ENCODE peak calls at places on chromosome 12, in four cellular contexts. S is T-helper 9 cell, L is transverse colon, P is frontal cortex. R is an unnamed sample.
A peak's percentile ranks its signal among the peaks of the same experiment; 100 is the strongest.

GRCh38 chr12:121535150-121536057 is 45.4 kb downstream of the KDM2B start:
- DNase-seq in S (no peak), P (no peak), L (peak; percentile 19), R (no peak)

GRCh38 chr12:100576311-100577036 is 3.0 kb downstream of the GAS2L3 start:
- DNase-seq in L (no peak), S (no peak), P (no peak), R (no peak)

GRCh38 chr12:13982010-13982409 is 608 bp upstream of the GRIN2B start:
- DNase-seq in P (peak; percentile 22), L (peak; percentile 15), S (no peak), R (no peak)

GRCh38 chr12:70853326-70853725 is 67.2 kb downstream of the PTPRR start:
- DNase-seq in P (no peak), L (no peak), S (no peak), R (no peak)

GRCh38 chr12:63086149-63086915 is 64.7 kb downstream of the AVPR1A start:
- DNase-seq in S (no peak), P (no peak), L (no peak), R (no peak)

GRCh38 chr12:130870442-130871285 is 1.2 kb upstream of the RAN start:
- DNase-seq in S (peak; percentile 40), P (peak; percentile 57), L (peak; percentile 60), R (peak; percentile 65)

GRCh38 chr12:56931474-56931978 is 2.7 kb downstream of the SDR9C7 start:
- DNase-seq in L (no peak), S (no peak), P (no peak), R (no peak)

GRCh38 chr12:131085125-131085815 is 131.6 kb downstream of the ADGRD1 start:
- DNase-seq in L (no peak), P (no peak), S (no peak), R (no peak)

GRCh38 chr12:52644078-52644415 is 8.0 kb downstream of the KRT2 start:
- DNase-seq in P (no peak), L (no peak), S (no peak), R (no peak)

GRCh38 chr12:32025906-32026305 is 66.7 kb downstream of the RESF1 start:
- DNase-seq in S (no peak), L (peak; percentile 10), P (no peak), R (no peak)

GRCh38 chr12:67804168-67804567 is 155.6 kb downstream of the DYRK2 start:
- DNase-seq in L (no peak), P (no peak), S (no peak), R (no peak)

R was measured in effector memory CD8-positive, alpha-beta T cell.